ENCODE peak calls at places on chromosomes 3 and 15, in four cellular contexts. J, K, G and U are unnamed samples. For H3K27me3, the result is how much of the 10 kb centered on the place peaks cover.

GRCh38 chr3:8840556-8840955 is 71.1 kb upstream of the OXTR start:
- DNase-seq in K (no peak), G (peak), J (no peak), U (no peak)

GRCh38 chr3:187188931-187189330 is 8.4 kb upstream of the RTP1 start:
- DNase-seq in G (peak), J (no peak), K (no peak), U (no peak)

GRCh38 chr3:179432451-179432850 is 18.8 kb downstream of the GNB4 start:
- DNase-seq in J (no peak), K (no peak), G (no peak), U (no peak)

GRCh38 chr3:53845103-53845880 is 927 bp downstream of the CHDH start:
- DNase-seq in G (peak), J (peak), K (peak), U (no peak)

GRCh38 chr3:182925330-182925943 is 54.9 kb downstream of the DCUN1D1 start:
- DNase-seq in K (no peak), J (no peak), G (peak), U (peak)

GRCh38 chr15:85440451-85440850 is 60.0 kb downstream of the AKAP13 start:
- DNase-seq in G (no peak), K (no peak), J (no peak), U (peak)

GRCh38 chr15:84955089-84955848 is 26.4 kb upstream of the PDE8A start:
- DNase-seq in G (peak), K (peak), J (peak), U (no peak)

GRCh38 chr3:88863196-88863595 is 244.2 kb upstream of the EPHA3 start:
- DNase-seq in J (no peak), K (no peak), G (peak), U (no peak)

GRCh38 chr15:74978077-74978476 is 17.3 kb upstream of the SCAMP5 start:
- DNase-seq in K (no peak), J (no peak), G (no peak), U (no peak)

GRCh38 chr15:66743703-66744536 is 41.9 kb downstream of the SMAD6 start:
- DNase-seq in J (no peak), G (no peak), K (no peak), U (no peak)

GRCh38 chr15:99104788-99105515 is at the start of gene SYNM:
- DNase-seq in K (peak), J (no peak), G (peak), U (peak)

GRCh38 chr15:41940441-41940857 is 31.9 kb downstream of the EHD4 start:
- DNase-seq in K (no peak), G (peak), J (no peak), U (peak)

GRCh38 chr15:79950247-79950646 is 20.7 kb downstream of the BCL2A1 start:
- DNase-seq in K (no peak), G (no peak), J (no peak), U (no peak)

GRCh38 chr3:149618151-149619123 is 39.4 kb downstream of the WWTR1 start:
- DNase-seq in J (no peak), G (peak), K (no peak), U (peak)

GRCh38 chr3:7788881-7789280 is 712.7 kb upstream of the LMCD1 start:
- DNase-seq in G (peak), J (no peak), K (no peak), U (no peak)

GRCh38 chr3:25747033-25747432 is 36.2 kb downstream of the NGLY1 start:
- DNase-seq in G (peak), J (no peak), K (no peak), U (peak)

GRCh38 chr3:31242026-31242455 is 290.7 kb upstream of the STT3B start:
- DNase-seq in J (no peak), K (no peak), G (no peak), U (no peak)

GRCh38 chr3:57756528-57757401 is 656 bp downstream of the SLMAP start:
- DNase-seq in G (peak), K (peak), J (peak), U (no peak)

GRCh38 chr3:78221300-78221699 is 1181.4 kb downstream of the ROBO2 start:
- DNase-seq in J (no peak), K (no peak), G (no peak), U (no peak)
- TF ChIP-seq CTCF in J (no peak), K (peak), G (no peak), U (peak)

GRCh38 chr3:181317521-181317920 is 328.0 kb upstream of the DNAJC19 start:
- DNase-seq in G (no peak), K (peak), J (no peak), U (no peak)
- H3K27ac ChIP-seq in G (no peak), K (no peak), J (no peak), U (no peak)

GRCh38 chr15:69744421-69745162 is 292.0 kb downstream of the RPLP1 start:
- DNase-seq in K (no peak), J (no peak), G (no peak), U (no peak)
- H3K27me3 ChIP-seq in K (under half), J (under half), G (under half), U (half or more)

GRCh38 chr3:141051641-141052569 is 758 bp downstream of the SPSB4 start:
- DNase-seq in G (peak), K (peak), J (no peak), U (no peak)

GRCh38 chr3:141047168-141047567 is 4.0 kb upstream of the SPSB4 start:
- DNase-seq in J (no peak), G (no peak), K (no peak), U (peak)

GRCh38 chr3:141050576-141050912 is 603 bp upstream of the SPSB4 start:
- DNase-seq in K (peak), G (no peak), J (no peak), U (no peak)

GRCh38 chr3:141050913-141051632 is at the start of gene SPSB4:
- DNase-seq in G (peak), J (no peak), K (peak), U (peak)

DNA sequence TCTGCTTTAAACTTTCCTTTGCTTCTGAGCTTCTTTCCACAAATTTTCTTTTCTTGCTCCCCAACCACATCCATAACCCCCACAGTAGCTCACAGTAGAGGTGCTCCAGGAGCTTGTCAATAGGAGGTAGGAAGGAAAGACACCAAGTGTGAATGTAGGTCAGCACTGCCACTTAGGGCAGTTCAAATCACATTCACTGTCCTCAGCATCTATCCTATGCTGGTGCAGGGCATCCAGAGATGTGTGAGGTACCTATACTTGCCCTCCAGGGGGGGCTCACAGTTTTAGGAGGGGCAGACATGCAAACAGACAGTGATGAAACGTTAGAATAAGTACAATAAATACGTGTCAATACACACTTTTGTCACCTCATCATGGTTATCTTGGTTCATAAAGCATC is 1.5 kb upstream of the SPSB4 start:
- DNase-seq in G (peak), J (no peak), K (peak), U (no peak)
- TF ChIP-seq CTCF in G (no peak), J (no peak), K (peak), U (peak)

GRCh38 chr15:47718474-47719440 is 1.5 kb downstream of the SEMA6D start:
- DNase-seq in K (peak), G (peak), J (no peak), U (peak)

GRCh38 chr15:47715402-47715801 is 1.9 kb upstream of the SEMA6D start:
- DNase-seq in G (no peak), K (no peak), J (no peak), U (no peak)

GRCh38 chr15:47719730-47720129 is 2.4 kb downstream of the SEMA6D start:
- DNase-seq in J (no peak), K (no peak), G (no peak), U (no peak)

GRCh38 chr15:47717036-47717611 is at the start of gene SEMA6D:
- DNase-seq in G (peak), K (peak), J (no peak), U (peak)

DNA sequence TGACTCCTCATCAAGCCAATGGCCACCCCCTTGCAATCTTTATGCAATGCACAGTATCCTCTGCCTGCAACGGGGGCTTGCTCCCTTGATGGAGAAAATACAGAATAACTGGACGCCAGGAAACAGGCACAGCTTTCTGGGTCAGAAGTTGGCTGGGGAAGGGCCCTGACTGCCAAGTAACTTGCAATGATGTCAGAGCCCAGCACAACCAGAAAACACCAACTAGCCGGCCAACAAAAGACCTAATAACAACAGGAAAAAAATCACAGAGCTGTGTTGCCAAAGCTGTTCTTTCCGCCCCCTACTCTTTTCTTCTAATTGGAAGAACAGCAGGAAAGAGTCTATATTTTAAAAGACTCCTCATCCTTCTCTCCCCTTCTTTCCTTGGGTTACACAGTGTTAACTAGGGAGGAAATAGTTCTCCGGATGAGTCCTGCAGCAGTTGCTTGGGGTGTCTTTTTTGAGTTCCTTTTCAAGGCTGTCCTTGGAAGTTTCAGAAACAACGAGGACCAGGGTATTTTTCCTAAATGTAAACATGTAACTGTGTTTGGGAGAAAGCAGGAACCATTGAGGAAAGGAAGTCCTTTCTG is 1.4 kb upstream of the SEMA6D start:
- DNase-seq in G (no peak), K (peak), J (no peak), U (no peak)
- H3K27ac ChIP-seq in G (no peak), K (peak), J (peak), U (no peak)

GRCh38 chr3:64684715-64685261 is 3.0 kb downstream of the ADAMTS9 start:
- DNase-seq in J (no peak), K (peak), G (peak), U (peak)
- H3K27me3 ChIP-seq in J (under half), K (under half), G (under half), U (half or more)

DNA sequence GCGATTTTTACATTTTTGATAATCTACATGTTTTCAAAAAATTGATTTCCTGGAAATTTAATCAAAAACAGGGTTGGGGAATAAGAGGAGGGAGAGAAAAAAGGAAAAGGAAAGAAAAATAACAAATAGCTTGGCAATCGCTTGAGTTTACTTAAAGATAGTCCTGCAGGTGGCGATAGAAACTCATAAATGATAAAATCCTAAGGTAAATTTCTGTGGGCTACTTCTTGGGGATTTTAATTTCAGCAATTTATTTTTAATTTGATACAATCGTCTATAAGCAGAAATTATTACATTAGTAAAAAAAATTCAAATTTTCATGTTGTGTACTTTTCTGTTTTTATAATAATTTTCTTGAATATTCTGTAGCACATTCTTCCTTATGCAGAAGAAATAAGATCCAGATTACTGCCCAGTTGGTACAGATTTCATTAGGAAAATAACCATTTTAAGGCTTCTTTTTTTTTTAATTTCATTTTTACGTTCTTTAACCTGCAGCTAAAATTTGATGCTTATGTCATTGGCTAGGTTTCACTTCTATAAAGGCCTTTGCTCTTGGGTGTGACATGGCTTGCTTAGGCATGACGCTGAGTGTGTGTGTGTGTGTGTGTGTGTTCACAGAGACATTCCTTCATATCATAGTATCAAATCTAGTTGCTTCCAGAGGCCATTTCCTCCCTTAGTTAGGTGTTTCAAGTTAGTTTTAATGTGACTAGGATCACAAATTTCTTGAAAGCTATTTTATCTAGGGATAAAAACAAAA is 181.8 kb downstream of the MCTP2 start:
- DNase-seq in J (no peak), K (peak), G (peak), U (peak)
- TF ChIP-seq CTCF in J (no peak), K (peak), G (no peak), U (peak)

DNA sequence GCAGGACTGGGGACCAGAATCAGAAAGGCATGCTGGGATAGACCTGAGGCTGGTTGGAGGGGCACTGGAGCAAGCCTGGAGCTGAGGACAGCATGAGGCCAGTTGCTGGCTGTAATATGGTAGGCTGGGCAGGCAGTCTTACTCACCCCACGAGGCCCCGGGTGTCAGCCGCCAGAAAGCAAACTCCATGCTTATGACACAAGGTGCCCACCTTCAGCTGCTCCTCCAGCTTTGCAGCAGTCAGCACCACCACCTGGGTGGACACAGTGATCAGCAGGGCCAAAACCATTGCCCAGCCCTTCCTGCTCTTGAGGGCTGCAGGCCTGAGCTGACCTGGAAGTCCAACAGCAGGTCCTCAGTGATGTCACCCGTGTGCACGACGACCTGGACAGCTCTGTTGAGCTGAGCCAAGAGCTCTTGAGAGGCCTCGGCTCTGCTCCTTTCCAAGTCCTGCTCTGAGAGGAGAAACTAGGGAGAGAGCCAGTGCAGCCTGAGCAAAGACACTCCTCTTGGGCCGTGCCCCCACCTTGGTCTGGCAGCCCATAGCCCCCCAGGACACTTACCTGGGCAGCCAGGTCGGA is 747 bp downstream of the UBA7 start:
- DNase-seq in K (no peak), G (no peak), J (no peak), U (no peak)
- H3K27ac ChIP-seq in K (no peak), G (peak), J (peak), U (no peak)

DNA sequence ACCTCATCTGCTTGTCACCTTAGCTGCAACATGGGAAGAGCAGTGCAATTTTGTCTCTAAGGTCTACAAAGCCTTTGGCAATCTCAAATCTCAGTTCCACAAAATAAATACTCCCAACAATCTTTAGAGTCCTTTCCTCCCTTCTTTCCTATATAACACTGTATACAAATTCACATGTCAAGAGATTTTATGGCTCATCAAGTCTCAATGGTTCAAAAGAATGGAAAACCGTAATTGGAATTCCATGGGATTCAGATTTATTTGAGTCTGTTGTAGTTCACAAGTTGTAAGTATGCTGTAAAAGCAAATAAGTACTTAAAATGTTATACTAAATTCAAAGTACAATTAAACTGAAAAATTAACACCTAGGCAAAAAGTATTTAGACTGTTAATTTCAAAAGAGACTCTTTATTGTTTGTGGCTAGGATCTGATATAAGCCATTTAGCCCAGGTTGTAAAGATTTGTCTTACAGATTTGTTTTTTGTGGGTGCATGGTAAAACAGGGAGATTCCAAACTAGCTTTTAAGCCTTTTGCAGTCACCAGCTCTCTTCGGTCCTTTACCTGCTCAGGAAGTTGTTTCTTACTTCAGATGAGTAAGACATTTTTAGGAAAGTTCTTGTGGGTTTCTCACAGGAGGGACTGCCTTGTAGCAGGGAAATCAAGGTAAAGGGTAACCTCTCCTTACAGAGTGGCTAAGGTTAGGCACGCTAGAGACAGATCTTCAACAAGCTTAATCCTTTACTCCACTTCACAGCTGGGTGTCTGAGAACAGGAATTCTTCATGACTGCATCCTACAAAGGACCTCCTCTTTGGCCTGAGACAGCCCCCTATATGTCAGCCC is 50.2 kb downstream of the CMSS1 start:
- DNase-seq in K (peak), J (no peak), G (no peak), U (no peak)
- H3K27me3 ChIP-seq in K (under half), J (under half), G (under half), U (under half)

GRCh38 chr3:4980229-4981159 is 1.3 kb downstream of the BHLHE40 start:
- DNase-seq in J (peak), G (peak), K (peak), U (peak)

GRCh38 chr3:4978966-4979400 is 254 bp upstream of the BHLHE40 start:
- DNase-seq in J (peak), G (peak), K (peak), U (peak)

GRCh38 chr3:4978259-4978965 is 825 bp upstream of the BHLHE40 start:
- DNase-seq in G (peak), K (peak), J (peak), U (peak)

GRCh38 chr3:4981160-4981687 is 2.0 kb downstream of the BHLHE40 start:
- DNase-seq in G (peak), J (no peak), K (no peak), U (peak)

GRCh38 chr3:4979401-4980228 is at the start of gene BHLHE40:
- DNase-seq in K (peak), J (no peak), G (no peak), U (no peak)
- TF ChIP-seq CTCF in K (no peak), J (no peak), G (no peak), U (no peak)